ENCODE peak calls at places on chromosomes 4 and X, in six cellular contexts. One of them, this sample, is unnamed.
A peak's percentile ranks its signal among the peaks of the same experiment; 100 is the strongest.

GRCh38 chrX:105210258-105210657 is 10.2 kb downstream of the TEX13A start:
- DNase-seq in pancreas: no peak
- DNase-seq in astrocyte of the spinal cord: no peak
- DNase-seq in WERI-Rb-1: no peak
- DNase-seq in upper lobe of right lung: no peak
- DNase-seq in K562: peak; percentile 5
- DNase-seq in this sample: no peak

GRCh38 chr4:109434007-109434792 is 585 bp downstream of the SEC24B start:
- DNase-seq in astrocyte of the spinal cord: peak; percentile 42
- DNase-seq in pancreas: peak; percentile 23
- DNase-seq in WERI-Rb-1: peak; percentile 36
- DNase-seq in upper lobe of right lung: peak; percentile 78
- DNase-seq in K562: no peak
- DNase-seq in this sample: peak; percentile 22

GRCh38 chrX:111352424-111352823 is 59.6 kb downstream of the DCX start:
- DNase-seq in WERI-Rb-1: no peak
- DNase-seq in astrocyte of the spinal cord: peak; percentile 78
- DNase-seq in pancreas: peak; percentile 5
- DNase-seq in K562: no peak
- DNase-seq in upper lobe of right lung: no peak
- DNase-seq in this sample: peak; percentile 33

GRCh38 chr4:10063544-10064300 is 42.4 kb upstream of the SLC2A9 start:
- DNase-seq in astrocyte of the spinal cord: peak; percentile 66
- DNase-seq in WERI-Rb-1: peak; percentile 84
- DNase-seq in upper lobe of right lung: no peak
- DNase-seq in pancreas: peak; percentile 35
- DNase-seq in K562: no peak
- DNase-seq in this sample: peak; percentile 84

GRCh38 chrX:38293741-38294140 is 33.6 kb downstream of the RPGR start:
- DNase-seq in K562: no peak
- DNase-seq in astrocyte of the spinal cord: no peak
- DNase-seq in WERI-Rb-1: no peak
- DNase-seq in pancreas: no peak
- DNase-seq in upper lobe of right lung: no peak
- DNase-seq in this sample: peak; percentile 33

GRCh38 chr4:153750197-153750817 is 9.5 kb downstream of the RNF175 start:
- DNase-seq in K562: peak; percentile 29
- DNase-seq in pancreas: peak; percentile 35
- DNase-seq in WERI-Rb-1: peak; percentile 77
- DNase-seq in upper lobe of right lung: no peak
- DNase-seq in astrocyte of the spinal cord: peak; percentile 85
- DNase-seq in this sample: peak; percentile 86

GRCh38 chr4:118898684-118899138 is 10.1 kb downstream of the SYNPO2 start:
- DNase-seq in astrocyte of the spinal cord: no peak
- DNase-seq in WERI-Rb-1: no peak
- DNase-seq in upper lobe of right lung: no peak
- DNase-seq in pancreas: no peak
- DNase-seq in K562: no peak
- DNase-seq in this sample: peak; percentile 11

GRCh38 chrX:31663172-31663571 is 591.3 kb upstream of the FTHL17 start:
- DNase-seq in WERI-Rb-1: no peak
- DNase-seq in pancreas: no peak
- DNase-seq in K562: no peak
- DNase-seq in astrocyte of the spinal cord: no peak
- DNase-seq in upper lobe of right lung: no peak
- DNase-seq in this sample: no peak

GRCh38 chr4:185535818-185536729 is 767 bp upstream of the PDLIM3 start:
- DNase-seq in astrocyte of the spinal cord: no peak
- DNase-seq in WERI-Rb-1: no peak
- DNase-seq in upper lobe of right lung: no peak
- DNase-seq in pancreas: no peak
- DNase-seq in K562: no peak
- DNase-seq in this sample: no peak

DNA sequence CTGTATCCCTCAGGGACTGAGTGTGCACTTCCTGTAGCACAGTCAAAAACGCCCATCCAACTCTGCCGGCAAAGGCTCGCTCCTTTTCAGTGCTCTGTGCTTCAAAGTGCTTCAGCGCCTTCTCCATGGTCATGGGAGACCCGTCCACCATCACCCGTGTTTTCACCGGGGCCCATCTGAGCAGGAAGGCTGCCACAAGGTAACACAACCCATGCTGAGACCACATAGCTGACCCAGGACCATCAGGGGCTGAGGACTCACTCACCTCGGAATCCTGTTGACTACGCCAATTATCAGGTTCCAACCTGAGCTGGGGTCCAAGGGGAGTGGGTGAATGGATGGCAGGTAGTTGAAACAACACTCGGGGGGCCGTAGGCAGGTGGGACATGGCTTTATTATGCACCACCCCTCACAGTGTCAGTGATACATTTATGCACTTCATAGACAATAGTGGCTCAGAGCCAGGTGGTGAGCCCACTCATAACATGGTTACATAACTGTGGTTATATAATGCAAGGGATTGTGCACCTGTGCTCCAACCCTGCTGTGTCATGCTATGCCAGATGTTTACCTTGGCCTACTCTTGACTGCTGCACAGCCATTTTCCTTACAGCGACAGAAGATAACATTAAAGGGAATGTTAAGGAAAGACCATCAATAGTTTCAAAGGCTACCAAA is 227.8 kb downstream of the ADGRL3 start:
- DNase-seq in upper lobe of right lung: no peak
- DNase-seq in K562: no peak
- DNase-seq in WERI-Rb-1: no peak
- DNase-seq in astrocyte of the spinal cord: peak; percentile 29
- DNase-seq in pancreas: no peak
- DNase-seq in this sample: no peak
- TF ChIP-seq CTCF in upper lobe of right lung: no peak
- TF ChIP-seq CTCF in K562: no peak
- TF ChIP-seq CTCF in WERI-Rb-1: no peak
- TF ChIP-seq CTCF in astrocyte of the spinal cord: no peak
- TF ChIP-seq CTCF in pancreas: no peak
- TF ChIP-seq CTCF in this sample: no peak

GRCh38 chr4:70651864-70652506 is 14.3 kb downstream of the JCHAIN start:
- DNase-seq in astrocyte of the spinal cord: peak; percentile 52
- DNase-seq in WERI-Rb-1: no peak
- DNase-seq in K562: no peak
- DNase-seq in pancreas: no peak
- DNase-seq in upper lobe of right lung: no peak
- DNase-seq in this sample: peak; percentile 70
- H3K4me3 ChIP-seq in astrocyte of the spinal cord: no peak overlapping the region
- H3K4me3 ChIP-seq in WERI-Rb-1: no peak overlapping the region
- H3K4me3 ChIP-seq in K562: no peak overlapping the region
- H3K4me3 ChIP-seq in pancreas: no peak overlapping the region
- H3K4me3 ChIP-seq in upper lobe of right lung: no peak overlapping the region
- H3K4me3 ChIP-seq in this sample: peak overlapping the region; percentile 1

GRCh38 chr4:114282937-114283336 is 303.5 kb upstream of the ARSJ start:
- DNase-seq in K562: no peak
- DNase-seq in astrocyte of the spinal cord: no peak
- DNase-seq in pancreas: no peak
- DNase-seq in upper lobe of right lung: no peak
- DNase-seq in WERI-Rb-1: no peak
- DNase-seq in this sample: no peak

GRCh38 chr4:114286275-114286674 is 306.8 kb upstream of the ARSJ start:
- DNase-seq in upper lobe of right lung: no peak
- DNase-seq in K562: no peak
- DNase-seq in WERI-Rb-1: no peak
- DNase-seq in astrocyte of the spinal cord: no peak
- DNase-seq in pancreas: no peak
- DNase-seq in this sample: no peak

GRCh38 chr4:114284629-114285028 is 305.2 kb upstream of the ARSJ start:
- DNase-seq in astrocyte of the spinal cord: no peak
- DNase-seq in upper lobe of right lung: no peak
- DNase-seq in pancreas: no peak
- DNase-seq in WERI-Rb-1: no peak
- DNase-seq in K562: no peak
- DNase-seq in this sample: no peak

GRCh38 chr4:114281561-114281960 is 302.1 kb upstream of the ARSJ start:
- DNase-seq in upper lobe of right lung: no peak
- DNase-seq in WERI-Rb-1: no peak
- DNase-seq in K562: no peak
- DNase-seq in astrocyte of the spinal cord: peak; percentile 89
- DNase-seq in pancreas: no peak
- DNase-seq in this sample: peak; percentile 82

DNA sequence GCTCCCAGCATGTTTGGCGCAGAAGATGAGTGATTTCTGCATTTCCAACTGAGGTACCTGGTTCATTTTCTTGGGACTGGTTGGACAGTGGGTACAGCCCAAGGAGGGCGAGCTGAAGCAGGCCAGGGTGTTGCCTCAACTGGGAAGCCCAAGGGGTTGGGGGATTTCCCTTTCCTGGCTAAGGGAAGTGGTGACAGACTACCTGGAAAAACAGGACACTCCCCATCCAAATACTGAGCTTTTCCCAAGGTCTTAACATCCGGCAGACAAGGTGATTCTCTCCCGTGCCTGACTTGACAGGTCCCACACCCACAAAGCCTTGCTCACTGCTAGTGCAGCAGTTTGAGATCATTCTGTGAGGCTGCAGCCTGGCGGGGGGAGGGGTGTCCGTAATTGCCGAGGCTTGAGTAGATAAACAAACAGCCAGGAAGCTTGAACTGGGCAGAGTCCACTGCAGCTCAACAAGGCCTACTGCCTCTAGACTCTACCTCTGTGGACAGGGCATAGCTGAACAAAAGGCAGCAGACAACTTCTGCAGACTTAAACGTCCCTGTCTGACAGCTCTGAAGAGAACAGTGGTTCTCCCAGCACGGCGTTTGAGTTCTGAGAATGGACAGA is 307.7 kb upstream of the ARSJ start:
- DNase-seq in pancreas: no peak
- DNase-seq in WERI-Rb-1: no peak
- DNase-seq in K562: no peak
- DNase-seq in astrocyte of the spinal cord: no peak
- DNase-seq in upper lobe of right lung: no peak
- DNase-seq in this sample: no peak
- TF ChIP-seq CTCF in pancreas: no peak
- TF ChIP-seq CTCF in WERI-Rb-1: no peak
- TF ChIP-seq CTCF in K562: no peak
- TF ChIP-seq CTCF in astrocyte of the spinal cord: no peak
- TF ChIP-seq CTCF in upper lobe of right lung: no peak
- TF ChIP-seq CTCF in this sample: no peak

GRCh38 chr4:140108243-140108642 is 45.7 kb downstream of the MAML3 start:
- DNase-seq in upper lobe of right lung: no peak
- DNase-seq in pancreas: no peak
- DNase-seq in K562: no peak
- DNase-seq in WERI-Rb-1: no peak
- DNase-seq in astrocyte of the spinal cord: no peak
- DNase-seq in this sample: no peak

GRCh38 chr4:140109626-140110213 is 44.3 kb downstream of the MAML3 start:
- DNase-seq in K562: no peak
- DNase-seq in upper lobe of right lung: no peak
- DNase-seq in pancreas: no peak
- DNase-seq in astrocyte of the spinal cord: no peak
- DNase-seq in WERI-Rb-1: peak; percentile 77
- DNase-seq in this sample: no peak

GRCh38 chr4:140110542-140110941 is 43.4 kb downstream of the MAML3 start:
- DNase-seq in pancreas: no peak
- DNase-seq in WERI-Rb-1: no peak
- DNase-seq in upper lobe of right lung: no peak
- DNase-seq in K562: no peak
- DNase-seq in astrocyte of the spinal cord: no peak
- DNase-seq in this sample: no peak

GRCh38 chr4:140106277-140106842 is 47.6 kb downstream of the MAML3 start:
- DNase-seq in WERI-Rb-1: no peak
- DNase-seq in astrocyte of the spinal cord: no peak
- DNase-seq in upper lobe of right lung: no peak
- DNase-seq in pancreas: no peak
- DNase-seq in K562: no peak
- DNase-seq in this sample: no peak

GRCh38 chr4:140108713-140109230 is 45.2 kb downstream of the MAML3 start:
- DNase-seq in astrocyte of the spinal cord: no peak
- DNase-seq in pancreas: no peak
- DNase-seq in upper lobe of right lung: no peak
- DNase-seq in K562: no peak
- DNase-seq in WERI-Rb-1: no peak
- DNase-seq in this sample: no peak
- H3K4me3 ChIP-seq in astrocyte of the spinal cord: no peak overlapping the region
- H3K4me3 ChIP-seq in pancreas: no peak overlapping the region
- H3K4me3 ChIP-seq in upper lobe of right lung: no peak overlapping the region
- H3K4me3 ChIP-seq in K562: no peak overlapping the region
- H3K4me3 ChIP-seq in WERI-Rb-1: no peak overlapping the region
- H3K4me3 ChIP-seq in this sample: no peak overlapping the region

GRCh38 chrX:136656596-136656995 is 8.6 kb downstream of the CD40LG start:
- DNase-seq in K562: no peak
- DNase-seq in astrocyte of the spinal cord: no peak
- DNase-seq in upper lobe of right lung: no peak
- DNase-seq in pancreas: no peak
- DNase-seq in WERI-Rb-1: no peak
- DNase-seq in this sample: no peak
- TF ChIP-seq CTCF in K562: no peak
- TF ChIP-seq CTCF in astrocyte of the spinal cord: no peak
- TF ChIP-seq CTCF in upper lobe of right lung: no peak
- TF ChIP-seq CTCF in pancreas: no peak
- TF ChIP-seq CTCF in WERI-Rb-1: no peak
- TF ChIP-seq CTCF in this sample: no peak

DNA sequence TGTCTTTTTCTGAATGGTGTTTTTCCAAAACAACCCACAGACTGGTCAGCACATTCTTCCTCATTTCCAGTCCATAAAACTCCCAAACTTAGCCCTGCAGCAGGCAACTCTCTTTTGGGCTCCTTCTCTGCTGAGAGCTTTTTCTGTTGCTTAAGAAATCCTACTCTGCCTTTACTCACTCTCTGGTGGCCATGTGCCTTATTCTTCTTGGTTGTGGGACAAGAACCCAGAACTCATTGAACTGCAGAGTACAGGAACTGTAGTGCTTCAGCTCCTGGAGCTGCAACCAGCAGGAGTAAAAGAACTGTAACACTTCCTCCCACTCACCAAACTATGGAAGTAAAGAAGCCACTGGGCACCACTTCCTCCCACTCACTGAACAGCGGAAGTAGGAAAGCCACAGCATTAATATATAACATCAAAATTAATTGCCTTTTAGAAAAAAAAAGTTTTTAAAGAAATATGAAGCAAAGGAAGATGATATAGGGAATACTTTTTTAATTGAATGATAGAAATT is 864.1 kb upstream of the PCDH10 start:
- DNase-seq in upper lobe of right lung: no peak
- DNase-seq in pancreas: no peak
- DNase-seq in WERI-Rb-1: no peak
- DNase-seq in K562: no peak
- DNase-seq in astrocyte of the spinal cord: no peak
- DNase-seq in this sample: no peak
- H3K4me3 ChIP-seq in upper lobe of right lung: no peak overlapping the region
- H3K4me3 ChIP-seq in pancreas: no peak overlapping the region
- H3K4me3 ChIP-seq in WERI-Rb-1: no peak overlapping the region
- H3K4me3 ChIP-seq in K562: no peak overlapping the region
- H3K4me3 ChIP-seq in astrocyte of the spinal cord: no peak overlapping the region
- H3K4me3 ChIP-seq in this sample: no peak overlapping the region

This sample was measured in fibroblast of the aortic adventitia.